ENCODE peak calls at places on chromosomes 16 and 17, in nine cellular contexts. O, S, E, B, M, G, Y, W and I are unnamed samples.

GRCh38 chr16:79561729-79562128 is 38.8 kb downstream of the MAF start:
- DNase-seq in M (no peak), Y (peak; percentile 77), O (no peak), G (no peak), B (no peak), W (no peak), E (no peak), S (no peak), I (no peak)

GRCh38 chr17:43967251-43967875 is 13.6 kb upstream of the PYY start:
- DNase-seq in E (no peak), Y (no peak), B (no peak), M (no peak), W (no peak), S (no peak), G (no peak), O (no peak), I (no peak)

GRCh38 chr17:61458000-61458399 is 5.8 kb downstream of the TBX4 start:
- DNase-seq in M (no peak), W (no peak), S (no peak), E (no peak), O (no peak), B (no peak), G (no peak), Y (no peak), I (no peak)

GRCh38 chr17:27236710-27237315 is 57.1 kb upstream of the WSB1 start:
- DNase-seq in W (peak; percentile 71), B (peak; percentile 64), G (peak; percentile 73), O (peak; percentile 62), E (peak; percentile 45), S (peak; percentile 81), M (no peak), Y (peak; percentile 64), I (no peak)

GRCh38 chr17:56222255-56222654 is 69.0 kb downstream of the ANKFN1 start:
- DNase-seq in E (no peak), G (no peak), O (no peak), B (no peak), Y (no peak), W (no peak), S (no peak), M (no peak), I (no peak)

GRCh38 chr17:19327039-19327776 is 35.3 kb downstream of the B9D1 start:
- DNase-seq in G (no peak), M (peak; percentile 66), Y (peak; percentile 29), W (peak; percentile 8), B (no peak), E (peak; percentile 82), S (no peak), O (peak; percentile 86), I (no peak)

GRCh38 chr16:73202176-73202729 is 154.3 kb upstream of the ZFHX3 start:
- DNase-seq in G (no peak), O (peak; percentile 95), Y (peak; percentile 76), B (peak; percentile 32), M (peak; percentile 98), W (no peak), S (no peak), E (no peak), I (peak; percentile 64)

GRCh38 chr16:86455116-86455515 is 55.2 kb upstream of the FOXF1 start:
- DNase-seq in W (no peak), M (peak; percentile 91), E (peak; percentile 93), S (no peak), Y (no peak), G (no peak), O (peak; percentile 51), B (no peak), I (no peak)

GRCh38 chr17:44677136-44677535 is 12.4 kb downstream of the CCDC43 start:
- DNase-seq in Y (no peak), W (no peak), B (no peak), S (no peak), M (peak; percentile 13), O (peak; percentile 62), G (no peak), E (no peak), I (no peak)

GRCh38 chr16:30527635-30528178 is 1.3 kb upstream of the ZNF768 start:
- DNase-seq in O (no peak), E (no peak), Y (no peak), G (no peak), S (peak; percentile 65), B (no peak), W (no peak), M (no peak), I (no peak)

GRCh38 chr17:49966767-49967166 is 2.2 kb upstream of the DLX4 start:
- DNase-seq in E (no peak), W (no peak), B (no peak), Y (no peak), O (no peak), M (no peak), S (no peak), G (no peak), I (no peak)

GRCh38 chr17:47694818-47695663 is 1.1 kb downstream of the TBKBP1 start:
- DNase-seq in E (no peak), W (no peak), O (peak; percentile 43), B (peak; percentile 83), G (peak; percentile 45), M (no peak), S (peak; percentile 84), Y (peak; percentile 70), I (peak; percentile 49)

GRCh38 chr17:7218166-7218565 is 1.5 kb downstream of the DLG4 start:
- DNase-seq in M (no peak), B (no peak), W (no peak), S (no peak), E (no peak), G (no peak), Y (no peak), O (no peak), I (no peak)

GRCh38 chr16:73049051-73049910 is 1.4 kb upstream of the ZFHX3 start:
- DNase-seq in Y (no peak), W (no peak), B (no peak), M (no peak), E (no peak), O (no peak), S (peak; percentile 34), G (no peak), I (no peak)

GRCh38 chr17:75689441-75689873 is 22.3 kb downstream of the SAP30BP start:
- DNase-seq in O (peak; percentile 42), S (no peak), W (no peak), Y (no peak), B (no peak), E (no peak), G (no peak), M (no peak), I (no peak)

GRCh38 chr16:85902366-85903155 is 3.6 kb downstream of the IRF8 start:
- DNase-seq in S (no peak), M (no peak), B (no peak), O (no peak), G (peak; percentile 75), Y (no peak), E (no peak), W (no peak), I (peak; percentile 70)

GRCh38 chr16:49755291-49755611 is 100.7 kb downstream of the ZNF423 start:
- DNase-seq in W (no peak), S (no peak), M (peak; percentile 18), Y (no peak), E (peak; percentile 72), O (peak; percentile 43), B (no peak), G (peak; percentile 75), I (no peak)

GRCh38 chr17:49224198-49224996 is 6.2 kb downstream of the PHOSPHO1 start:
- DNase-seq in G (peak; percentile 53), O (no peak), E (no peak), Y (no peak), B (peak; percentile 30), W (peak; percentile 68), M (no peak), S (no peak), I (peak; percentile 69)

GRCh38 chr16:80718480-80719220 is 85.7 kb downstream of the CDYL2 start:
- DNase-seq in G (peak; percentile 20), O (no peak), E (peak; percentile 66), B (no peak), M (no peak), Y (no peak), S (peak; percentile 47), W (peak; percentile 22), I (peak; percentile 9)

GRCh38 chr17:2602597-2603017 is 9.2 kb downstream of the PAFAH1B1 start:
- DNase-seq in B (no peak), W (no peak), M (no peak), Y (no peak), S (no peak), G (no peak), E (no peak), O (no peak), I (no peak)

GRCh38 chr17:79789943-79790804 is 6.7 kb downstream of the CBX8 start:
- DNase-seq in O (peak; percentile 36), G (peak; percentile 84), M (no peak), S (peak; percentile 65), E (no peak), B (peak; percentile 68), Y (peak; percentile 75), W (peak; percentile 72), I (peak; percentile 66)

GRCh38 chr17:49438439-49438861 is 23.8 kb upstream of the PHB1 start:
- DNase-seq in G (peak; percentile 90), E (no peak), M (no peak), B (no peak), Y (no peak), W (no peak), S (no peak), O (no peak), I (no peak)

GRCh38 chr17:67272312-67273050 is 27.5 kb upstream of the HELZ start:
- DNase-seq in M (no peak), G (peak; percentile 53), B (no peak), S (no peak), O (no peak), W (peak; percentile 50), E (no peak), Y (no peak), I (no peak)

GRCh38 chr16:16143038-16143763 is 80.1 kb downstream of the ABCC6 start:
- DNase-seq in G (peak; percentile 37), S (no peak), Y (no peak), W (peak; percentile 63), B (no peak), E (no peak), O (no peak), M (no peak), I (no peak)